ENCODE peak calls at places on chromosomes 16 and 17, in five cellular contexts. K, V, L, G and Y are unnamed samples.

GRCh38 chr17:21249911-21250703 is 3.1 kb downstream of the NATD1 start:
- DNase-seq in K (no peak), V (no peak), L (no peak), G (no peak), Y (no peak)

GRCh38 chr17:49545007-49545660 is 30.5 kb upstream of the NXPH3 start:
- DNase-seq in K (no peak), V (no peak), L (peak; percentile 46), G (no peak), Y (no peak)

GRCh38 chr16:54296543-54296942 is 10.0 kb upstream of the IRX3 start:
- DNase-seq in K (no peak), V (no peak), L (no peak), G (no peak), Y (no peak)

GRCh38 chr17:5078106-5079028 is at the start of gene ZFP3:
- DNase-seq in K (peak; percentile 56), V (peak; percentile 61), L (peak; percentile 95), G (no peak), Y (no peak)

GRCh38 chr16:25027781-25028180 is 12.6 kb upstream of the ARHGAP17 start:
- DNase-seq in K (no peak), V (no peak), L (no peak), G (no peak), Y (no peak)

GRCh38 chr16:2365895-2366294 is 25.4 kb upstream of the ABCA3 start:
- DNase-seq in K (no peak), V (no peak), L (no peak), G (no peak), Y (no peak)

GRCh38 chr16:50626868-50627267 is 54.2 kb downstream of the SNX20 start:
- DNase-seq in K (no peak), V (no peak), L (no peak), G (no peak), Y (no peak)

GRCh38 chr17:77426676-77427386 is 286.1 kb downstream of the SEC14L1 start:
- DNase-seq in K (no peak), V (no peak), L (no peak), G (no peak), Y (no peak)

GRCh38 chr17:61475726-61476125 is 23.5 kb downstream of the TBX4 start:
- DNase-seq in K (no peak), V (no peak), L (no peak), G (no peak), Y (no peak)

GRCh38 chr16:68414581-68414980 is 33.7 kb downstream of the SMPD3 start:
- DNase-seq in K (no peak), V (no peak), L (no peak), G (no peak), Y (no peak)

GRCh38 chr17:47719411-47720152 is 13.5 kb upstream of the TBX21 start:
- DNase-seq in K (no peak), V (no peak), L (no peak), G (no peak), Y (peak; percentile 41)

GRCh38 chr17:42675984-42676423 is 790 bp downstream of the PLEKHH3 start:
- DNase-seq in K (no peak), V (no peak), L (peak; percentile 71), G (no peak), Y (peak; percentile 63)

GRCh38 chr17:322006-322780 is 30.4 kb downstream of the RPH3AL start:
- DNase-seq in K (no peak), V (no peak), L (no peak), G (no peak), Y (no peak)

GRCh38 chr17:1713878-1714487 is 3.8 kb upstream of the TLCD2 start:
- DNase-seq in K (no peak), V (peak; percentile 78), L (peak; percentile 62), G (peak; percentile 75), Y (peak; percentile 56)

GRCh38 chr16:31094424-31095120 is at the start of gene VKORC1:
- DNase-seq in K (peak; percentile 87), V (peak; percentile 90), L (peak; percentile 93), G (peak; percentile 98), Y (peak; percentile 93)
- TF ChIP-seq EP300 in K (no peak), V (no peak), L (peak; percentile 29), G (no peak), Y (no peak)

GRCh38 chr16:5634781-5635180 is 537.2 kb upstream of the EEF2KMT start:
- DNase-seq in K (no peak), V (no peak), L (no peak), G (no peak), Y (peak; percentile 67)

GRCh38 chr16:5639531-5639930 is 541.9 kb upstream of the EEF2KMT start:
- DNase-seq in K (no peak), V (no peak), L (no peak), G (no peak), Y (no peak)

GRCh38 chr16:5633845-5634440 is 536.3 kb upstream of the EEF2KMT start:
- DNase-seq in K (no peak), V (no peak), L (peak; percentile 54), G (peak; percentile 34), Y (peak; percentile 48)
- TF ChIP-seq SIN3A in K (no peak), V (no peak), L (no peak), G (no peak), Y (no peak)

DNA sequence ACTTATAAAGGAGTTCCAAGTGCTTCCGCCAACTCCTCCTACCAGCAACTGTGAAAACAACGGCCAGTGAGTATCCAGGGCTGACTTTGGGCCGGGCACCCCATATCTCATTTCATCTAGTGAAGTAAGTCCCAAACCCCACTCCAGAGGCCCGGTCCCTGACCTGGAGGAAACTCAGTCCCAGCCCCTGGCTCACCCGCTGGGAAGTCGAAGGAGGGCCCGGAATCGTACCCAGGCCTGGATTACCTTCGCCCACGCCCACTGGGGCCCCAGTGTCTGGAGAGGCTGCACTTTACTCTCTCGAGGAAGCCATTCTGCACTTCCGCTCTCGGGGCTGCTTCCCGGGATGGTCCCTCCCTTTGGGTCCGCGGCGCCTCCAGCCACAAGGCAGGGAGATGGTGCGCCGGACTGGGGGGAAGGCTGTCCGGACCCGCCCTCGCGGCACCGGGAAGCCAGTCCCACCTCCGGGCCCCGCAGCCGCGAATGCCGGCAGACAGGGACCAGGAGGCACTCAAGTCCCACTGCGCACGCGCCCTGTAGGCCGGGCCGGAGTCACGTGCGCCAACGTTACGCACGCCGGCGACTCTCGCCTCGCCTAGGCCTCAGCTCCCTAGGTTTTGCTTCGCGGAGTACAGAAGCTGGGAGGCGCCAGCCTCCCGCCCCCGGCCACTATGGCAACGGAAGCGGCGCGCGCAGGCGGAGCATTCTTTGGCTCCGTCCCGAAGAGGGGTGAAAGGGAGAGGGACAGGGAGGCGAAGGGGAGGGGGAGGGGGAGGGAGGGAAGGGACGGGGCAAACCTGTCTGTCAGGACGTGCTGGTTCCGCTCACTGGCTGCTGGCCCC is at the start of gene CMTR2:
- DNase-seq in K (peak; percentile 86), V (peak; percentile 96), L (peak; percentile 96), G (peak; percentile 97), Y (peak; percentile 98)
- TF ChIP-seq EP300 in K (no peak), V (no peak), L (no peak), G (no peak), Y (peak; percentile 8)

DNA sequence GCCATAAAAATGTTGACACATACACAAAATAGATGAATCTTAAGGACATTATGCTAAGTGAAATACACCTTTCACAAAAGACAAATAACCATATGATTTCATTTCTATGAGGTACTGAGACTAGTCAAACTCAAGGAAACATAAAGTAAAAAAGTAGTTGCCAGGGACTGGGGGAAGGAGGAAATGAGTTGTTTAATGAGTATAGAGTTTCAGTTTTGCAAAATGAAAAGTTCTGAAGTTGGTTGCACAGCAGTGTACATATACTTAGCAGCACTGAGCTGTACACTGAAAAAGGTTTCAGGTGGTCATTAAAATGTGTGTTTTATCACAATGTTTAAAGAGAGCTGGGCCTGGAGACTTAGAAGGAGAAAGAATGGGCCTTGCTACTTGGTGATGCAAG is 4.7 kb upstream of the SLC13A2 start:
- DNase-seq in K (peak; percentile 61), V (no peak), L (no peak), G (no peak), Y (no peak)
- TF ChIP-seq SIN3A in K (no peak), V (no peak), L (no peak), G (no peak), Y (no peak)

GRCh38 chr17:2964831-2965230 is 98.6 kb downstream of the OR1D5 start:
- DNase-seq in K (no peak), V (no peak), L (no peak), G (no peak), Y (no peak)

GRCh38 chr17:2964370-2964769 is 99.0 kb downstream of the OR1D5 start:
- DNase-seq in K (no peak), V (no peak), L (no peak), G (no peak), Y (no peak)

GRCh38 chr17:2964028-2964356 is 99.4 kb downstream of the OR1D5 start:
- DNase-seq in K (no peak), V (no peak), L (no peak), G (no peak), Y (no peak)

GRCh38 chr17:2965621-2966275 is 97.7 kb downstream of the OR1D5 start:
- DNase-seq in K (no peak), V (no peak), L (peak; percentile 72), G (no peak), Y (no peak)

GRCh38 chr17:2967515-2967914 is 95.9 kb downstream of the OR1D5 start:
- DNase-seq in K (no peak), V (no peak), L (no peak), G (no peak), Y (no peak)
- TF ChIP-seq EP300 in K (no peak), V (no peak), L (peak; percentile 22), G (no peak), Y (no peak)

GRCh38 chr16:13795131-13795530 is 124.8 kb upstream of the ERCC4 start:
- DNase-seq in K (no peak), V (no peak), L (no peak), G (no peak), Y (no peak)
- TF ChIP-seq SIN3A in K (no peak), V (no peak), L (no peak), G (no peak), Y (no peak)

GRCh38 chr17:50593321-50593720 is 32.8 kb downstream of the CACNA1G start:
- DNase-seq in K (no peak), V (peak; percentile 66), L (peak; percentile 97), G (peak; percentile 21), Y (no peak)
- TF ChIP-seq EP300 in K (no peak), V (no peak), L (peak; percentile 20), G (no peak), Y (no peak)

GRCh38 chr17:79977161-79977631 is 58.5 kb downstream of the TBC1D16 start:
- DNase-seq in K (no peak), V (no peak), L (peak; percentile 15), G (no peak), Y (no peak)

GRCh38 chr17:79976451-79976850 is 59.2 kb downstream of the TBC1D16 start:
- DNase-seq in K (no peak), V (no peak), L (no peak), G (no peak), Y (no peak)

GRCh38 chr17:79977711-79978544 is 57.7 kb downstream of the TBC1D16 start:
- DNase-seq in K (no peak), V (no peak), L (peak; percentile 26), G (no peak), Y (no peak)

GRCh38 chr17:79975498-79976134 is 60.1 kb downstream of the TBC1D16 start:
- DNase-seq in K (no peak), V (no peak), L (no peak), G (no peak), Y (no peak)

GRCh38 chr17:79974786-79975497 is 60.7 kb downstream of the TBC1D16 start:
- DNase-seq in K (no peak), V (peak; percentile 83), L (peak; percentile 35), G (no peak), Y (peak; percentile 70)
- TF ChIP-seq SIN3A in K (no peak), V (no peak), L (no peak), G (no peak), Y (no peak)